ENCODE peak calls at places on chromosome 2, in six cellular contexts. X is AG08395; T is A172; K is fibroblast of lung; C is left ventricle myocardium inferior; Y is activated naive CD4-positive, alpha-beta T cell treated with anti-CD3 and anti-CD28 coated beads, Interleukin-2, amount 10 ng/mL, durations not matched to agents 7 days and 5 days. A is an unnamed sample.

GRCh38 chr2:206202446-206202845 is 42.8 kb downstream of the EEF1B2 start:
- DNase-seq in T (no peak), X (no peak), Y (no peak), C (no peak), K (no peak), A (no peak)

GRCh38 chr2:226600184-226600583 is 199.4 kb downstream of the IRS1 start:
- DNase-seq in K (no peak), T (no peak), Y (no peak), C (no peak), X (no peak), A (no peak)

GRCh38 chr2:74991977-74992376 is 33.5 kb downstream of the POLE4 start:
- DNase-seq in K (peak; percentile 56), C (no peak), X (peak; percentile 60), Y (no peak), T (no peak), A (no peak)

GRCh38 chr2:30208453-30208852 is 22.9 kb upstream of the LBH start:
- DNase-seq in X (peak; percentile 77), C (peak; percentile 53), Y (peak; percentile 56), K (peak; percentile 85), T (peak; percentile 81), A (peak; percentile 41)

GRCh38 chr2:225270861-225271260 is 128.6 kb upstream of the NYAP2 start:
- DNase-seq in C (no peak), K (peak; percentile 34), Y (no peak), T (peak; percentile 77), X (peak; percentile 34), A (no peak)

GRCh38 chr2:217919781-217920351 is 82.9 kb downstream of the TNS1 start:
- DNase-seq in X (peak; percentile 74), T (peak; percentile 92), C (peak; percentile 36), K (peak; percentile 75), Y (no peak), A (no peak)

GRCh38 chr2:169860149-169860548 is 32.9 kb downstream of the UBR3 start:
- DNase-seq in T (no peak), K (no peak), Y (no peak), X (no peak), C (no peak), A (no peak)

GRCh38 chr2:10412380-10412779 is 35.7 kb downstream of the ODC1 start:
- DNase-seq in T (peak; percentile 67), X (peak; percentile 41), Y (peak; percentile 61), C (no peak), K (peak; percentile 46), A (peak; percentile 66)

GRCh38 chr2:2577366-2577765 is 246.3 kb upstream of the MYT1L start:
- DNase-seq in Y (no peak), X (no peak), T (no peak), C (no peak), K (no peak), A (no peak)

GRCh38 chr2:141887363-141887762 is 243.5 kb downstream of the LRP1B start:
- DNase-seq in T (no peak), C (no peak), Y (no peak), K (no peak), X (no peak), A (no peak)

GRCh38 chr2:169819106-169819505 is 5.6 kb downstream of the METTL5 start:
- DNase-seq in X (no peak), T (no peak), C (no peak), K (peak; percentile 37), Y (no peak), A (no peak)

GRCh38 chr2:239938651-239939486 is 86.3 kb downstream of the NDUFA10 start:
- DNase-seq in K (no peak), T (no peak), Y (no peak), C (peak; percentile 11), X (no peak), A (no peak)

GRCh38 chr2:3628800-3629199 is 29.2 kb upstream of the ALLC start:
- DNase-seq in Y (no peak), T (no peak), K (no peak), C (no peak), X (no peak), A (no peak)

GRCh38 chr2:229818230-229818629 is 103.6 kb downstream of the TRIP12 start:
- DNase-seq in C (no peak), X (no peak), Y (no peak), T (no peak), K (no peak), A (no peak)

GRCh38 chr2:234559609-234560008 is 62.7 kb upstream of the ARL4C start:
- DNase-seq in T (no peak), Y (no peak), K (no peak), C (no peak), X (no peak), A (no peak)

A was measured in activated CD4-positive, alpha-beta memory T cell treated with anti-CD3 and anti-CD28 coated beads, Interleukin-2, amount 10 ng/mL, durations not matched to agents 7 days and 5 days.